ENCODE peak calls at places on chromosomes 5 and 9, in seven cellular contexts. F, P, M, W, R, E and Z are unnamed samples.
A peak's percentile ranks its signal among the peaks of the same experiment; 100 is the strongest.

GRCh38 chr9:20684865-20685696 is 1.0 kb downstream of the FOCAD start:
- DNase-seq in F (peak; percentile 60), P (no peak), M (no peak), W (no peak), R (peak; percentile 23), E (no peak), Z (no peak)

GRCh38 chr9:123584202-123585176 is 228.5 kb downstream of the CRB2 start:
- DNase-seq in F (no peak), P (no peak), M (no peak), W (no peak), R (no peak), E (no peak), Z (no peak)

GRCh38 chr9:134709512-134710270 is 68.1 kb downstream of the COL5A1 start:
- DNase-seq in F (no peak), P (no peak), M (no peak), W (no peak), R (no peak), E (no peak), Z (no peak)

GRCh38 chr5:94181940-94182339 is 436.5 kb downstream of the KIAA0825 start:
- DNase-seq in F (no peak), P (no peak), M (no peak), W (no peak), R (no peak), E (no peak), Z (no peak)

GRCh38 chr5:45454114-45454513 is 242.1 kb downstream of the HCN1 start:
- DNase-seq in F (peak; percentile 2), P (no peak), M (no peak), W (no peak), R (no peak), E (peak; percentile 3), Z (no peak)

GRCh38 chr9:24245988-24246387 is 299.7 kb downstream of the IZUMO3 start:
- DNase-seq in F (peak; percentile 0), P (no peak), M (no peak), W (no peak), R (no peak), E (no peak), Z (no peak)

GRCh38 chr5:58410441-58410840 is 49.4 kb downstream of the PLK2 start:
- DNase-seq in F (peak; percentile 77), P (no peak), M (no peak), W (no peak), R (no peak), E (no peak), Z (no peak)

GRCh38 chr9:16387382-16387781 is 483.1 kb downstream of the BNC2 start:
- DNase-seq in F (no peak), P (no peak), M (no peak), W (no peak), R (no peak), E (no peak), Z (no peak)

GRCh38 chr5:56264417-56265025 is 31.4 kb upstream of the ANKRD55 start:
- DNase-seq in F (no peak), P (no peak), M (no peak), W (no peak), R (peak; percentile 10), E (no peak), Z (no peak)

GRCh38 chr5:174920906-174921550 is 196.6 kb downstream of the MSX2 start:
- DNase-seq in F (no peak), P (no peak), M (no peak), W (no peak), R (no peak), E (no peak), Z (no peak)

GRCh38 chr9:36928670-36929349 is 105.3 kb downstream of the PAX5 start:
- DNase-seq in F (peak; percentile 42), P (no peak), M (no peak), W (no peak), R (no peak), E (no peak), Z (no peak)

GRCh38 chr5:57267796-57268195 is 93.9 kb downstream of the GPBP1 start:
- DNase-seq in F (no peak), P (no peak), M (no peak), W (no peak), R (no peak), E (no peak), Z (no peak)

GRCh38 chr9:135905380-135906282 is 1.7 kb downstream of the CAMSAP1 start:
- DNase-seq in F (no peak), P (no peak), M (no peak), W (no peak), R (no peak), E (no peak), Z (no peak)

GRCh38 chr9:89497978-89498844 is at the start of gene SEMA4D:
- DNase-seq in F (peak; percentile 2), P (peak; percentile 86), M (no peak), W (no peak), R (peak; percentile 86), E (peak; percentile 62), Z (peak; percentile 84)

GRCh38 chr5:61732376-61732775 is 400.3 kb downstream of the ZSWIM6 start:
- DNase-seq in F (no peak), P (no peak), M (no peak), W (no peak), R (no peak), E (no peak), Z (peak; percentile 57)

GRCh38 chr5:16995372-16995771 is 59.3 kb upstream of the MYO10 start:
- DNase-seq in F (no peak), P (no peak), M (no peak), W (no peak), R (no peak), E (no peak), Z (no peak)

GRCh38 chr5:53590759-53591158 is 30.3 kb downstream of the NDUFS4 start:
- DNase-seq in F (no peak), P (no peak), M (no peak), W (no peak), R (no peak), E (no peak), Z (no peak)

GRCh38 chr9:9970514-9970913 is 642.3 kb downstream of the PTPRD start:
- DNase-seq in F (no peak), P (no peak), M (no peak), W (no peak), R (no peak), E (no peak), Z (no peak)

GRCh38 chr5:45376463-45376862 is 319.7 kb downstream of the HCN1 start:
- DNase-seq in F (peak; percentile 42), P (no peak), M (no peak), W (no peak), R (no peak), E (no peak), Z (no peak)

GRCh38 chr9:13351768-13352386 is 72.4 kb upstream of the MPDZ start:
- DNase-seq in F (peak; percentile 17), P (no peak), M (no peak), W (no peak), R (peak; percentile 6), E (peak; percentile 51), Z (no peak)

GRCh38 chr9:130118841-130119520 is 53.2 kb upstream of the NCS1 start:
- DNase-seq in F (no peak), P (no peak), M (no peak), W (no peak), R (no peak), E (peak; percentile 95), Z (no peak)

GRCh38 chr9:87199819-87200218 is 252.5 kb upstream of the GAS1 start:
- DNase-seq in F (no peak), P (no peak), M (no peak), W (no peak), R (no peak), E (no peak), Z (no peak)

GRCh38 chr5:156356238-156356637 is 29.3 kb downstream of the SGCD start:
- DNase-seq in F (no peak), P (no peak), M (no peak), W (no peak), R (no peak), E (no peak), Z (no peak)

GRCh38 chr5:172637122-172637580 is 3.9 kb upstream of the NEURL1B start:
- DNase-seq in F (no peak), P (no peak), M (no peak), W (no peak), R (peak; percentile 84), E (no peak), Z (no peak)

GRCh38 chr9:137217276-137218211 is 4.5 kb downstream of the RNF208 start:
- DNase-seq in F (no peak), P (peak; percentile 34), M (no peak), W (no peak), R (peak; percentile 91), E (no peak), Z (no peak)

GRCh38 chr9:113376634-113377531 is at the start of gene HDHD3:
- DNase-seq in F (peak; percentile 69), P (peak; percentile 93), M (no peak), W (peak; percentile 53), R (peak; percentile 88), E (peak; percentile 75), Z (peak; percentile 42)

GRCh38 chr5:56319281-56320242 is 86.4 kb upstream of the ANKRD55 start:
- DNase-seq in F (no peak), P (no peak), M (no peak), W (no peak), R (no peak), E (peak; percentile 27), Z (no peak)

GRCh38 chr9:131645078-131645776 is 94.6 kb downstream of the RAPGEF1 start:
- DNase-seq in F (no peak), P (no peak), M (no peak), W (no peak), R (no peak), E (no peak), Z (no peak)

GRCh38 chr5:112125910-112126309 is 293.2 kb downstream of the EPB41L4A start:
- DNase-seq in F (peak; percentile 45), P (no peak), M (no peak), W (no peak), R (no peak), E (no peak), Z (no peak)

GRCh38 chr5:150147580-150148407 is 7.9 kb downstream of the PDGFRB start:
- DNase-seq in F (no peak), P (no peak), M (no peak), W (no peak), R (no peak), E (no peak), Z (peak; percentile 21)

GRCh38 chr9:81848472-81848871 is 79.8 kb upstream of the SPATA31D4 start:
- DNase-seq in F (peak; percentile 13), P (no peak), M (no peak), W (no peak), R (no peak), E (no peak), Z (no peak)

GRCh38 chr5:171615201-171616001 is 170.2 kb upstream of the SMIM23 start:
- DNase-seq in F (no peak), P (no peak), M (no peak), W (no peak), R (no peak), E (no peak), Z (no peak)

GRCh38 chr5:126503602-126504104 is 80.4 kb downstream of the GRAMD2B start:
- DNase-seq in F (peak; percentile 48), P (no peak), M (no peak), W (no peak), R (peak; percentile 67), E (no peak), Z (no peak)

GRCh38 chr5:82111191-82111590 is 139.4 kb downstream of the ATG10 start:
- DNase-seq in F (no peak), P (no peak), M (no peak), W (no peak), R (no peak), E (no peak), Z (no peak)

GRCh38 chr5:171702391-171702790 is 83.2 kb upstream of the SMIM23 start:
- DNase-seq in F (no peak), P (no peak), M (no peak), W (no peak), R (no peak), E (no peak), Z (no peak)